ENCODE peak calls at places on chromosomes 6 and 20, in seven cellular contexts. Z is pancreas; B is ovary; S is CD8-positive, alpha-beta T cell; H is glutamatergic neuron; P is nephron progenitor cell; Y is cardiac fibroblast. R is an unnamed sample.

GRCh38 chr6:42506070-42506469 is 54.3 kb upstream of the TRERF1 start:
- DNase-seq in Y (no peak), P (no peak), H (no peak), S (no peak), B (no peak), Z (no peak), R (no peak)

GRCh38 chr6:85580878-85581267 is 12.8 kb downstream of the SNX14 start:
- DNase-seq in Z (peak; percentile 23), B (no peak), Y (peak; percentile 71), H (no peak), S (no peak), P (no peak), R (peak; percentile 24)

GRCh38 chr6:94785514-94785913 is 791.8 kb upstream of the MANEA start:
- DNase-seq in Z (no peak), S (no peak), P (no peak), B (no peak), H (no peak), Y (no peak), R (no peak)

GRCh38 chr6:160030103-160030502 is 61.2 kb downstream of the IGF2R start:
- DNase-seq in Y (peak; percentile 95), P (peak; percentile 29), B (peak; percentile 92), Z (peak; percentile 83), S (no peak), H (peak; percentile 70), R (no peak)

GRCh38 chr6:145838305-145838704 is 23.7 kb upstream of the FBXO30 start:
- DNase-seq in S (no peak), H (no peak), P (no peak), Z (no peak), Y (no peak), B (no peak), R (no peak)

GRCh38 chr6:33116417-33116816 is 40.6 kb downstream of the HLA-DPB1 start:
- DNase-seq in H (no peak), S (no peak), Z (no peak), B (no peak), P (no peak), Y (no peak), R (no peak)

GRCh38 chr6:99789767-99790166 is 183.1 kb downstream of the PRDM13 start:
- DNase-seq in B (no peak), S (no peak), Z (no peak), Y (no peak), H (no peak), P (no peak), R (no peak)

GRCh38 chr6:45590225-45590624 is 212.5 kb upstream of the SUPT3H start:
- DNase-seq in Y (peak; percentile 83), P (no peak), B (no peak), S (no peak), H (no peak), Z (no peak), R (no peak)

GRCh38 chr6:157075549-157076426 is 247.5 kb downstream of the TMEM242 start:
- DNase-seq in S (no peak), Y (peak; percentile 72), P (no peak), H (no peak), Z (no peak), B (no peak), R (no peak)

GRCh38 chr6:110486756-110487155 is 10.3 kb upstream of the SLC22A16 start:
- DNase-seq in Z (no peak), P (no peak), Y (no peak), H (no peak), B (no peak), S (no peak), R (no peak)

GRCh38 chr6:106194949-106195919 is 109.1 kb downstream of the PRDM1 start:
- DNase-seq in H (no peak), P (no peak), B (no peak), S (no peak), Z (no peak), Y (peak; percentile 90), R (no peak)

GRCh38 chr6:169885131-169885530 is 133.7 kb downstream of the ERMARD start:
- DNase-seq in Z (no peak), S (no peak), Y (no peak), P (no peak), B (no peak), H (no peak), R (no peak)

GRCh38 chr6:15879372-15880261 is 216.8 kb upstream of the DTNBP1 start:
- DNase-seq in H (no peak), Y (peak; percentile 39), P (no peak), Z (no peak), B (peak; percentile 68), S (peak; percentile 6), R (no peak)

GRCh38 chr20:3759316-3759715 is 8.2 kb downstream of the ADISSP start:
- DNase-seq in P (no peak), Z (no peak), S (no peak), B (no peak), Y (no peak), H (no peak), R (no peak)

GRCh38 chr6:33132121-33132524 is 56.3 kb downstream of the HLA-DPB1 start:
- DNase-seq in P (no peak), B (no peak), S (no peak), H (no peak), Z (no peak), Y (no peak), R (no peak)

GRCh38 chr6:149354009-149354408 is 36.5 kb downstream of the TAB2 start:
- DNase-seq in Y (no peak), P (no peak), Z (no peak), S (no peak), H (no peak), B (no peak), R (no peak)

GRCh38 chr6:125077453-125077852 is 76.1 kb upstream of the TPD52L1 start:
- DNase-seq in Z (no peak), B (no peak), P (no peak), S (no peak), Y (no peak), H (no peak), R (no peak)

GRCh38 chr20:19096847-19097246 is 115.6 kb upstream of the SLC24A3 start:
- DNase-seq in B (no peak), H (no peak), Y (peak; percentile 1), S (no peak), P (no peak), Z (no peak), R (no peak)

GRCh38 chr20:19098806-19099578 is 113.5 kb upstream of the SLC24A3 start:
- DNase-seq in Y (no peak), B (no peak), Z (no peak), S (no peak), P (no peak), H (no peak), R (no peak)

GRCh38 chr20:19098092-19098491 is 114.3 kb upstream of the SLC24A3 start:
- DNase-seq in Z (no peak), Y (no peak), B (no peak), S (no peak), H (no peak), P (no peak), R (no peak)

GRCh38 chr20:19094959-19095541 is 117.4 kb upstream of the SLC24A3 start:
- DNase-seq in Z (no peak), Y (no peak), H (no peak), S (no peak), B (no peak), P (no peak), R (peak; percentile 8)

GRCh38 chr20:19095762-19096161 is 116.7 kb upstream of the SLC24A3 start:
- DNase-seq in H (no peak), Y (no peak), S (no peak), Z (no peak), B (no peak), P (no peak), R (no peak)
- TF ChIP-seq CTCF in H (no peak), Y (no peak), S (no peak), Z (no peak), B (no peak), P (no peak), R (no peak)

DNA sequence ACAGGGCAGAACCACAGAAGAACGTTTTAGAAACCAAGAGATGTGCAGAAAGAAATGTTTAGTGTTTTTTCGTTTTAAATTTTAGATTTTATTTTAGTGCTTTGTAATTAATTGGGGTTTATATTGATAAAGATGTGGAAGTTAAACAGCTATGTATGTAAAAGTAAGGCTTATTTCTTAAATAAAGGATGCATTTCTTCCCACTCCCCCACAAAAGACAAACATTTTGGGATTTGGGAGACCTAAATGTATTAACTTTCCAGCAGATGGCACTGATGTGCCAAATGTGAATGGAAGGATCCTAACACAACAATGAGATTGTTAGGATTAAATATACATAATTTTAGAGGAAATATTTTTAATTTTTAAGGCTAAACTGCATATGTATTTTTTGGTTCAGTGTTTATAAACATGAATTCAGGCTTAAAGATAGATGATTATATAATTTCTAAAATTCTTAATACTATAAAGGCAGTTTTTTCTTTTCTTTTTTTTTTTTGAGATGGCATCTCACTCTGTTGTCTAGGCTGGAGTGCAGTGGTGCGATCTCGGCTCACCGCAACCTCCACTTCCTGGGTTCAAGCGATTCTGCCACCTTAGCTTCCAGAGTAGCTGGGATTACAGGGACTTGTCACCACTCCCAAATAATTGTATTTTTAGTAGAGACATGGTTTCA is 12.0 kb downstream of the PFDN4 start:
- DNase-seq in Z (no peak), B (no peak), P (no peak), Y (peak; percentile 76), H (no peak), S (no peak), R (peak; percentile 47)
- TF ChIP-seq CTCF in Z (peak; percentile 22), B (no peak), P (peak; percentile 54), Y (peak; percentile 47), H (peak; percentile 43), S (no peak), R (peak; percentile 80)

DNA sequence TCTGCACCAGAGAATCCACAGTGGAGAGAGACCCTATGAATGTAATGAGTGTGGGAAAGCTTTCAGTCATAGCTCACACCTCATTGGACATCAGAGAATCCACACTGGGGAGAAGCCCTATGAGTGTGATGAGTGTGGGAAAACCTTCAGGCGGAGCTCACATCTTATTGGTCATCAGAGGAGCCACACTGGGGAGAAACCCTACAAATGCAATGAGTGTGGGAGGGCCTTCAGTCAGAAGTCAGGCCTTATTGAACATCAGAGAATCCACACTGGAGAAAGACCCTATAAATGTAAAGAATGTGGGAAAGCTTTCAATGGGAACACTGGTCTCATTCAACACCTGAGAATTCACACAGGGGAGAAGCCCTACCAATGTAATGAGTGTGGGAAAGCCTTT is 11.9 kb downstream of the ZKSCAN8 start:
- DNase-seq in Y (no peak), Z (no peak), H (no peak), B (no peak), S (no peak), P (no peak), R (no peak)
- TF ChIP-seq CTCF in Y (no peak), Z (no peak), H (no peak), B (no peak), S (no peak), P (no peak), R (no peak)

GRCh38 chr6:8236956-8237355 is 134.6 kb upstream of the EEF1E1 start:
- DNase-seq in B (no peak), Z (no peak), Y (no peak), P (no peak), S (no peak), H (no peak), R (no peak)
- TF ChIP-seq CTCF in B (no peak), Z (no peak), Y (no peak), P (no peak), S (no peak), H (no peak), R (no peak)

GRCh38 chr20:62850333-62850974 is 11.2 kb downstream of the TCFL5 start:
- DNase-seq in P (no peak), Z (no peak), Y (no peak), B (no peak), H (no peak), S (no peak), R (no peak)
- TF ChIP-seq CTCF in P (no peak), Z (no peak), Y (no peak), B (no peak), H (no peak), S (no peak), R (no peak)